ENCODE peak calls at places on chromosomes 7 and 10, in ten cellular contexts. A, K, C, E, I, U, N, P, D and B are unnamed samples.

GRCh38 chr7:66146701-66147100 is 32.1 kb downstream of the CRCP start:
- DNase-seq in K (no peak), P (no peak), I (no peak), U (no peak), C (no peak), D (no peak), A (no peak), E (no peak), N (no peak), B (no peak)

GRCh38 chr10:30413996-30414576 is 19.9 kb upstream of the MAP3K8 start:
- DNase-seq in C (no peak), I (peak), D (no peak), P (no peak), A (peak), K (peak), U (no peak), N (no peak), E (peak), B (no peak)

GRCh38 chr10:88984525-88984924 is 6.1 kb upstream of the FAS start:
- DNase-seq in E (no peak), U (no peak), D (no peak), C (no peak), N (no peak), P (no peak), I (no peak), K (no peak), A (no peak), B (no peak)

GRCh38 chr10:133474833-133475734 is 21.3 kb downstream of the SCART1 start:
- DNase-seq in A (no peak), P (peak), U (peak), I (no peak), N (no peak), D (no peak), K (no peak), E (peak), C (no peak), B (peak)

GRCh38 chr7:45625067-45625466 is 50.9 kb downstream of the ADCY1 start:
- DNase-seq in E (peak), A (no peak), I (no peak), N (no peak), C (no peak), K (no peak), P (no peak), U (no peak), D (no peak), B (no peak)

GRCh38 chr7:33926535-33926934 is 21.2 kb downstream of the BMPER start:
- DNase-seq in D (no peak), E (no peak), K (no peak), N (no peak), I (no peak), C (no peak), U (no peak), A (no peak), P (no peak), B (no peak)

GRCh38 chr10:48509061-48509772 is 95.7 kb downstream of the ARHGAP22 start:
- DNase-seq in D (no peak), N (no peak), E (peak), I (no peak), A (no peak), U (no peak), K (no peak), P (no peak), C (no peak), B (no peak)

GRCh38 chr7:26993816-26994810 is 101.7 kb downstream of the HOXA1 start:
- DNase-seq in A (no peak), U (no peak), I (no peak), K (no peak), P (no peak), E (no peak), C (no peak), N (no peak), D (no peak), B (no peak)

GRCh38 chr10:24869354-24870016 is 82.9 kb downstream of the PRTFDC1 start:
- DNase-seq in D (no peak), N (no peak), E (no peak), K (no peak), A (no peak), C (no peak), U (no peak), I (no peak), P (no peak), B (no peak)